ENCODE peak calls at places on chromosomes 1 and 21, in five cellular contexts. One of them, this sample, is unnamed.

GRCh38 chr1:156709743-156710489 is 4.5 kb upstream of the CRABP2 start:
- DNase-seq in CD8-positive, alpha-beta T cell: no peak
- DNase-seq in adipocyte: peak; percentile 95
- DNase-seq in CD8-positive, alpha-beta memory T cell: no peak
- DNase-seq in neuronal stem cell: no peak
- DNase-seq in this sample: no peak

GRCh38 chr1:177490240-177490639 is 319.5 kb downstream of the BRINP2 start:
- DNase-seq in neuronal stem cell: no peak
- DNase-seq in CD8-positive, alpha-beta T cell: no peak
- DNase-seq in adipocyte: no peak
- DNase-seq in CD8-positive, alpha-beta memory T cell: no peak
- DNase-seq in this sample: no peak

GRCh38 chr1:184469391-184469790 is 82.6 kb downstream of the C1orf21 start:
- DNase-seq in neuronal stem cell: no peak
- DNase-seq in CD8-positive, alpha-beta T cell: no peak
- DNase-seq in adipocyte: no peak
- DNase-seq in CD8-positive, alpha-beta memory T cell: no peak
- DNase-seq in this sample: no peak

GRCh38 chr1:165383067-165383466 is 26.6 kb upstream of the LMX1A start:
- DNase-seq in adipocyte: peak; percentile 17
- DNase-seq in CD8-positive, alpha-beta T cell: no peak
- DNase-seq in neuronal stem cell: no peak
- DNase-seq in CD8-positive, alpha-beta memory T cell: no peak
- DNase-seq in this sample: no peak

GRCh38 chr21:32238063-32238462 is 40.8 kb downstream of the MIS18A start:
- DNase-seq in CD8-positive, alpha-beta memory T cell: no peak
- DNase-seq in CD8-positive, alpha-beta T cell: no peak
- DNase-seq in neuronal stem cell: no peak
- DNase-seq in adipocyte: no peak
- DNase-seq in this sample: no peak

GRCh38 chr1:86382878-86383277 is 13.2 kb downstream of the ODF2L start:
- DNase-seq in CD8-positive, alpha-beta memory T cell: no peak
- DNase-seq in adipocyte: peak; percentile 41
- DNase-seq in neuronal stem cell: no peak
- DNase-seq in CD8-positive, alpha-beta T cell: no peak
- DNase-seq in this sample: no peak

GRCh38 chr1:191453487-191453886 is 704.8 kb upstream of the RGS18 start:
- DNase-seq in CD8-positive, alpha-beta memory T cell: no peak
- DNase-seq in CD8-positive, alpha-beta T cell: no peak
- DNase-seq in neuronal stem cell: no peak
- DNase-seq in adipocyte: no peak
- DNase-seq in this sample: no peak

GRCh38 chr1:24556414-24556795 is 518 bp downstream of the NCMAP start:
- DNase-seq in adipocyte: no peak
- DNase-seq in CD8-positive, alpha-beta memory T cell: no peak
- DNase-seq in CD8-positive, alpha-beta T cell: no peak
- DNase-seq in neuronal stem cell: no peak
- DNase-seq in this sample: no peak

GRCh38 chr1:25727026-25727818 is 72.8 kb upstream of the SELENON start:
- DNase-seq in adipocyte: peak; percentile 50
- DNase-seq in CD8-positive, alpha-beta memory T cell: no peak
- DNase-seq in neuronal stem cell: no peak
- DNase-seq in CD8-positive, alpha-beta T cell: no peak
- DNase-seq in this sample: no peak
- H3K4me3 ChIP-seq in adipocyte: peak overlapping the region; percentile 25
- H3K4me3 ChIP-seq in CD8-positive, alpha-beta memory T cell: no peak overlapping the region
- H3K4me3 ChIP-seq in neuronal stem cell: no peak overlapping the region
- H3K4me3 ChIP-seq in CD8-positive, alpha-beta T cell: no peak overlapping the region
- H3K4me3 ChIP-seq in this sample: no peak overlapping the region

GRCh38 chr1:155062151-155062686 is 1.3 kb upstream of the EFNA4 start:
- DNase-seq in CD8-positive, alpha-beta T cell: no peak
- DNase-seq in CD8-positive, alpha-beta memory T cell: no peak
- DNase-seq in adipocyte: peak; percentile 37
- DNase-seq in neuronal stem cell: peak; percentile 55
- DNase-seq in this sample: no peak
- H3K4me3 ChIP-seq in CD8-positive, alpha-beta T cell: no peak overlapping the region
- H3K4me3 ChIP-seq in CD8-positive, alpha-beta memory T cell: peak overlapping the region; percentile 88
- H3K4me3 ChIP-seq in adipocyte: no peak overlapping the region
- H3K4me3 ChIP-seq in neuronal stem cell: no peak overlapping the region
- H3K4me3 ChIP-seq in this sample: no peak overlapping the region

GRCh38 chr1:10624256-10625050 is 149.7 kb downstream of the PEX14 start:
- DNase-seq in CD8-positive, alpha-beta memory T cell: no peak
- DNase-seq in neuronal stem cell: no peak
- DNase-seq in adipocyte: no peak
- DNase-seq in CD8-positive, alpha-beta T cell: no peak
- DNase-seq in this sample: no peak
- H3K4me3 ChIP-seq in CD8-positive, alpha-beta memory T cell: no peak overlapping the region
- H3K4me3 ChIP-seq in neuronal stem cell: no peak overlapping the region
- H3K4me3 ChIP-seq in adipocyte: no peak overlapping the region
- H3K4me3 ChIP-seq in CD8-positive, alpha-beta T cell: no peak overlapping the region
- H3K4me3 ChIP-seq in this sample: no peak overlapping the region

DNA sequence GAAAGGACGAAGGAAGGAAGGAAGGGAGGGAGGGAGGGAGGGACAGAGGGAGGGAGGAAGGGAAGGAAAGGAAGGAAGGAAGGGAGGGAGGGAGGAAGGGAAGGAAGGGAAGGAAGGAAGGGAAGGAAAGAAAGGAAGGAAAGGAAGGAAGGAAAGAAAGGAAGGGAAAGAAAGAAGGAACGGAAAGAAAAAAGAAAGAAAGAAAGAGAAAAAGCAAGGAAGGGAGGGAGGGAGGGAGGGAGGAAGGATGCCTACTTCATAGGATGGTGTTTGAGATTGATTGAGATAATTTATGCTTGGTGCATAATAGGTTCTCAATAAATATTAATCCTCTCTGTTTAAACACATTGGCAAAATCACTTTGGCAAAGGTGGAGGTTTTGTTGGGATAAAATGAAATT is 61.2 kb downstream of the WDR64 start:
- DNase-seq in adipocyte: no peak
- DNase-seq in CD8-positive, alpha-beta T cell: no peak
- DNase-seq in neuronal stem cell: no peak
- DNase-seq in CD8-positive, alpha-beta memory T cell: no peak
- DNase-seq in this sample: no peak
- H3K4me3 ChIP-seq in adipocyte: no peak overlapping the region
- H3K4me3 ChIP-seq in CD8-positive, alpha-beta T cell: no peak overlapping the region
- H3K4me3 ChIP-seq in neuronal stem cell: no peak overlapping the region
- H3K4me3 ChIP-seq in CD8-positive, alpha-beta memory T cell: no peak overlapping the region
- H3K4me3 ChIP-seq in this sample: no peak overlapping the region

GRCh38 chr1:39670689-39671088 is 1.2 kb downstream of the NT5C1A start:
- DNase-seq in neuronal stem cell: no peak
- DNase-seq in CD8-positive, alpha-beta memory T cell: no peak
- DNase-seq in adipocyte: no peak
- DNase-seq in CD8-positive, alpha-beta T cell: no peak
- DNase-seq in this sample: no peak
- H3K4me3 ChIP-seq in neuronal stem cell: no peak overlapping the region
- H3K4me3 ChIP-seq in CD8-positive, alpha-beta memory T cell: no peak overlapping the region
- H3K4me3 ChIP-seq in adipocyte: no peak overlapping the region
- H3K4me3 ChIP-seq in CD8-positive, alpha-beta T cell: no peak overlapping the region
- H3K4me3 ChIP-seq in this sample: no peak overlapping the region